ENCODE peak calls at places on chromosomes 12 and 14, in eight cellular contexts. One of them, this sample, is unnamed.
A peak's percentile ranks its signal among the peaks of the same experiment; 100 is the strongest.

GRCh38 chr14:20707622-20708021 is 19.1 kb downstream of the ANG start:
- DNase-seq in lower leg skin: no peak
- DNase-seq in H1: no peak
- DNase-seq in heart left ventricle: no peak
- DNase-seq in breast epithelium: no peak
- DNase-seq in IMR-90: no peak
- DNase-seq in Peyer's patch: no peak
- DNase-seq in uterus: no peak
- DNase-seq in this sample: no peak

GRCh38 chr12:65728913-65729793 is 95.1 kb upstream of the HMGA2 start:
- DNase-seq in lower leg skin: no peak
- DNase-seq in breast epithelium: no peak
- DNase-seq in IMR-90: peak; percentile 5
- DNase-seq in uterus: no peak
- DNase-seq in Peyer's patch: peak; percentile 50
- DNase-seq in heart left ventricle: no peak
- DNase-seq in H1: peak; percentile 74
- DNase-seq in this sample: no peak

GRCh38 chr14:76862546-76863282 is 36.5 kb downstream of the LRRC74A start:
- DNase-seq in lower leg skin: no peak
- DNase-seq in Peyer's patch: no peak
- DNase-seq in breast epithelium: no peak
- DNase-seq in uterus: no peak
- DNase-seq in H1: no peak
- DNase-seq in heart left ventricle: no peak
- DNase-seq in IMR-90: no peak
- DNase-seq in this sample: no peak

GRCh38 chr14:100192250-100192671 is 32.8 kb upstream of the DEGS2 start:
- DNase-seq in IMR-90: no peak
- DNase-seq in H1: peak; percentile 55
- DNase-seq in Peyer's patch: no peak
- DNase-seq in lower leg skin: no peak
- DNase-seq in uterus: peak; percentile 44
- DNase-seq in breast epithelium: no peak
- DNase-seq in heart left ventricle: peak; percentile 50
- DNase-seq in this sample: peak; percentile 43

GRCh38 chr12:21731144-21731543 is 43.4 kb downstream of the KCNJ8 start:
- DNase-seq in breast epithelium: no peak
- DNase-seq in lower leg skin: no peak
- DNase-seq in IMR-90: no peak
- DNase-seq in H1: no peak
- DNase-seq in heart left ventricle: no peak
- DNase-seq in Peyer's patch: no peak
- DNase-seq in uterus: no peak
- DNase-seq in this sample: no peak

GRCh38 chr14:86799244-86799647 is 1193.7 kb downstream of the GALC start:
- DNase-seq in Peyer's patch: no peak
- DNase-seq in breast epithelium: no peak
- DNase-seq in lower leg skin: peak; percentile 18
- DNase-seq in H1: no peak
- DNase-seq in IMR-90: peak; percentile 98
- DNase-seq in uterus: peak; percentile 18
- DNase-seq in heart left ventricle: no peak
- DNase-seq in this sample: no peak

GRCh38 chr12:124481257-124481750 is 86.1 kb downstream of the NCOR2 start:
- DNase-seq in IMR-90: no peak
- DNase-seq in H1: no peak
- DNase-seq in heart left ventricle: peak; percentile 29
- DNase-seq in breast epithelium: no peak
- DNase-seq in uterus: no peak
- DNase-seq in lower leg skin: no peak
- DNase-seq in Peyer's patch: no peak
- DNase-seq in this sample: no peak

GRCh38 chr12:110932048-110932447 is 11.7 kb upstream of the MYL2 start:
- DNase-seq in breast epithelium: no peak
- DNase-seq in lower leg skin: no peak
- DNase-seq in IMR-90: no peak
- DNase-seq in heart left ventricle: no peak
- DNase-seq in Peyer's patch: no peak
- DNase-seq in uterus: no peak
- DNase-seq in H1: peak; percentile 63
- DNase-seq in this sample: no peak

GRCh38 chr12:126747530-126748149 is 1519.3 kb upstream of the TMEM132C start:
- DNase-seq in uterus: no peak
- DNase-seq in H1: peak; percentile 87
- DNase-seq in lower leg skin: no peak
- DNase-seq in IMR-90: no peak
- DNase-seq in breast epithelium: no peak
- DNase-seq in Peyer's patch: no peak
- DNase-seq in heart left ventricle: peak; percentile 31
- DNase-seq in this sample: no peak

GRCh38 chr14:69924181-69924580 is 45.0 kb downstream of the SMOC1 start:
- DNase-seq in uterus: no peak
- DNase-seq in lower leg skin: no peak
- DNase-seq in IMR-90: peak; percentile 61
- DNase-seq in H1: no peak
- DNase-seq in breast epithelium: no peak
- DNase-seq in Peyer's patch: no peak
- DNase-seq in heart left ventricle: no peak
- DNase-seq in this sample: no peak

DNA sequence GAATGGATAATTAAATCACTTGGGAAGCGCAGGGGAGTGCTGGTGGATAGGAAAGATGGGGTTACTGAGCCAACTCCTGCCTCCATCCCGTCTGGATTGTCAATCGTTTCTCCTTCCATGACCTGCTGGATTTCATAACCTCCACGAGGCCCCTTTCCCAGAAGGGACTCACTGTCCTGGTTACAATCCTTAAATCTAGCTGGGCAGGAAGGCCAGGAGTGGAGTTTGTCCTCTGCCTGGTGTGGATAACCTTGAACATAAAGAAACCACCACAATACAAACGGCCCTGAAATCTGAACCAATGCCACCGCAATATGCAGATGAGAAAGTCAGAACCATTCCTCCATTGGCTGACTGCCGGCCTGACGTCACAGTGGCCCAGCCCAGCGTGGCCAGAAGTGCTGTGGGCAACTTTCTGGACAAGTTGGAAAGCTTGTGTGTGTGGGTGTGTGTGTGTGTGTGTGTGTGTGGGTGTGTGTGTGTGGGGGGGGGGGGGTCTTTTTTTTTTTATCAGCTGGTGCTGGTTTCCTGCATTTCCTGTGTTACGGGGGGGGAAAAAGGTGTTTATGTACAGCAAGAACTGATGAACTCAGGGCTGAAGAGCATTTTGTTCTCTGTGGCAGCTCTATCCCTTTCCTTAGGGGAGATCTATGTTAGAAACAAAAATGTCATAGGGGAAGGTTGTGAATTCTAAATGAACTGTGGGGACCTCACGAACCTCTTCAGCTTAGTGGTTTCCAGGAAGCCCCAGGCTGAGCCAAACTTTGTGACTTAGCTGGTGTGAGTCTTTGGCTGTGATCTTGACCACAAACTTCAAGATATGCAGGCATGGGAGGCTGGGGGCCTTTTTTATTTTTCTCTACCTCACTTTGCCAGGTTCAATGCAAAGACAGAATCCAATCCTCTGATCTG is 81.6 kb upstream of the MED13L start:
- DNase-seq in uterus: peak; percentile 97
- DNase-seq in lower leg skin: peak; percentile 89
- DNase-seq in heart left ventricle: peak; percentile 91
- DNase-seq in IMR-90: peak; percentile 94
- DNase-seq in breast epithelium: peak; percentile 96
- DNase-seq in Peyer's patch: peak; percentile 92
- DNase-seq in H1: peak; percentile 69
- DNase-seq in this sample: peak; percentile 84
- TF ChIP-seq POLR2A in uterus: no peak
- TF ChIP-seq POLR2A in lower leg skin: no peak
- TF ChIP-seq POLR2A in heart left ventricle: no peak
- TF ChIP-seq POLR2A in IMR-90: no peak
- TF ChIP-seq POLR2A in breast epithelium: no peak
- TF ChIP-seq POLR2A in Peyer's patch: no peak
- TF ChIP-seq POLR2A in H1: no peak
- TF ChIP-seq POLR2A in this sample: no peak

DNA sequence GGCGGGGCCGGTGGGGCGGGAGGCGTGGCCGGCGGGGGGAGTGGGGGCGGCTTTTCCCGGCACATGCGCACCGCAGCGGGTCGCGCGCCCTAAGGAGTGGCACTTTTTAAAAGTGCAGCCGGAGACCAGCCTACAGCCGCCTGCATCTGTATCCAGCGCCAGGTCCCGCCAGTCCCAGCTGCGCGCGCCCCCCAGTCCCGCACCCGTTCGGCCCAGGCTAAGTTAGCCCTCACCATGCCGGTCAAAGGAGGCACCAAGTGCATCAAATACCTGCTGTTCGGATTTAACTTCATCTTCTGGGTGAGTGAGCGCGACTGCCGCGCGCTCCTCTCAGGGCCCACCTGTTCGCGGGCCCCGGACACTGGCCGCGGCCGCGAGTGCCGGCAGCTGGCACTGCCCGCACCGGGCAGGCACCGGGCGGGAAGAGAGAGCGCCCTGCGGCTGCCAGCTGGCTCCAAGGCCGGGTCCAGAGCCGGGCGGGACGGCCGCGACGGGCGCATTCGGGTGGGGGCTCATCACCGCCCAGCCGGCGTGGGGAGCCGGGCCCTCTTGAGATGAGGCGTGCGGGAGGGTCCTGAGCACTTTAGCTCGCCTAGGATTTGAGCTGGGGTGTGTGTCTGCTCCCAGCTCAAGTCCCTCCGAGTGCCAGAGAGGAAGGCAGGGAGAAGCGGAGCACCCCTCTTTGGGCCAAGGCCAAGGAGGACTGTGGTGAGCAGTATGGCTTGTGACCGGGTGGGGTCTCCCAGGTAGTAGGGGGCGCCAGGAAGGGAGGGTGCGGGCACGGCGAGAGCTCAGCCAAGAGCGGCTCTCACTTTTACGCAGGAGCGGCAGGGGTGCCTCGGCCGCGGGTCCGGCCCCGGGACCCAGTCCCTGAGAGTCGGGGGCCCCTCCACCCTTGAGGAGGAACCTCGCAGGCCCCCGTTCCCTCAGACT is at the start of gene CD9:
- DNase-seq in uterus: peak; percentile 81
- DNase-seq in H1: peak; percentile 72
- DNase-seq in Peyer's patch: peak; percentile 81
- DNase-seq in lower leg skin: no peak
- DNase-seq in IMR-90: no peak
- DNase-seq in breast epithelium: peak; percentile 85
- DNase-seq in heart left ventricle: peak; percentile 75
- DNase-seq in this sample: no peak
- TF ChIP-seq POLR2A in uterus: peak; percentile 72
- TF ChIP-seq POLR2A in H1: no peak
- TF ChIP-seq POLR2A in Peyer's patch: peak; percentile 84
- TF ChIP-seq POLR2A in lower leg skin: no peak
- TF ChIP-seq POLR2A in IMR-90: no peak
- TF ChIP-seq POLR2A in breast epithelium: peak; percentile 40
- TF ChIP-seq POLR2A in heart left ventricle: no peak
- TF ChIP-seq POLR2A in this sample: peak; percentile 44

DNA sequence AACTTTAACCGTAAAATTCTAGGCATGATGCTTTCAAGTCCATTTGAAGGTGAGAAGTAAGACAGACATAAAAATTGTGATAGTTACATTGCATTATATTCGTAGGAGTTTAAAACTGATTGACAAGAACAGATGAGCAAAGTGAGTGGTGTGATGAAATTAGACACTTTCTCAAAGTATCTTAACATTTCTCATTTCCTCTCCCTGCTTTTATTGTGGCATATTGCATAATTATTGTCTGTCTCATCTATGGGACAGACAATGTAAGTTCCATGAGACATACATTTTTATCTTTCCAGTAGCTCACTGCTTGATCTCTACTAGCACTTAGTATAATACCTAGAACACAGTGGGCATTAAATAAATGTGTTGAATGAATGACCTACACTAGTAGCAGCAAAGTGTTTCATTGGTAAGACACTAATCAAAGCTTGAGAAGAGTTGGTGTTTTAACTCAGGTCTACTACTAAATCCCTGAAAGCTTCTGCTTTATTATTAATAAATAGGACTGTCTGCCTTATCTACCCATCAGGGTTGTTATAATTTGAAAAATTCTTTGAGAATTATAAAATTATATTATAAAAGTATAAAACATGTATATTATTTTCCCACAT is 19.0 kb downstream of the A2M start:
- DNase-seq in Peyer's patch: no peak
- DNase-seq in uterus: no peak
- DNase-seq in lower leg skin: no peak
- DNase-seq in IMR-90: no peak
- DNase-seq in breast epithelium: no peak
- DNase-seq in H1: no peak
- DNase-seq in heart left ventricle: no peak
- DNase-seq in this sample: no peak
- TF ChIP-seq POLR2A in Peyer's patch: no peak
- TF ChIP-seq POLR2A in uterus: no peak
- TF ChIP-seq POLR2A in lower leg skin: no peak
- TF ChIP-seq POLR2A in IMR-90: no peak
- TF ChIP-seq POLR2A in breast epithelium: no peak
- TF ChIP-seq POLR2A in H1: no peak
- TF ChIP-seq POLR2A in heart left ventricle: no peak
- TF ChIP-seq POLR2A in this sample: no peak

GRCh38 chr12:105100998-105101397 is 6.5 kb upstream of the WASHC4 start:
- DNase-seq in H1: no peak
- DNase-seq in uterus: no peak
- DNase-seq in IMR-90: peak; percentile 45
- DNase-seq in heart left ventricle: no peak
- DNase-seq in lower leg skin: no peak
- DNase-seq in Peyer's patch: no peak
- DNase-seq in breast epithelium: no peak
- DNase-seq in this sample: no peak

GRCh38 chr12:105102673-105103072 is 4.9 kb upstream of the WASHC4 start:
- DNase-seq in Peyer's patch: no peak
- DNase-seq in lower leg skin: no peak
- DNase-seq in breast epithelium: no peak
- DNase-seq in uterus: no peak
- DNase-seq in heart left ventricle: no peak
- DNase-seq in IMR-90: no peak
- DNase-seq in H1: no peak
- DNase-seq in this sample: no peak

GRCh38 chr12:105100207-105100985 is 7.1 kb upstream of the WASHC4 start:
- DNase-seq in Peyer's patch: no peak
- DNase-seq in H1: no peak
- DNase-seq in uterus: no peak
- DNase-seq in IMR-90: peak; percentile 76
- DNase-seq in lower leg skin: no peak
- DNase-seq in heart left ventricle: no peak
- DNase-seq in breast epithelium: no peak
- DNase-seq in this sample: no peak

GRCh38 chr12:105104762-105105161 is 2.8 kb upstream of the WASHC4 start:
- DNase-seq in uterus: no peak
- DNase-seq in lower leg skin: no peak
- DNase-seq in IMR-90: no peak
- DNase-seq in breast epithelium: no peak
- DNase-seq in heart left ventricle: no peak
- DNase-seq in H1: no peak
- DNase-seq in Peyer's patch: no peak
- DNase-seq in this sample: no peak

DNA sequence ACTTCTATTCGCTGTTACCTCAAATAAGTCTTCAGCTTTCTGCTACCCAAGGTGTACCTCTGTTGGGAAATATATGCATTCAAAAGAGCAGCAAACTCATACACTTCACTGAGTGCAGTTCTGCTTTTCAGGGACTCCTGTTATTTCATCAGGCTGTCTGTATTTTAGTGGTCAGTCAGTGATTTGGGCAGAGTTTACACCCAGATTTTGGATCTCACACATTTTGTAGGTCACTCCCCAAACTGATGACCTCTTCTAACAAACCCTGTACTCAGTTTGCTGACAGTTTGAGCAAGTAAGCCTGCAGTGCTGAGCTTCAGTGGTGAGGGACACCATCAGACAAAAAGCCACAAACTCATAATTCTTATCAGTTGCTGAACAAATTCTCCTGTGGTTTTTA is 8.2 kb upstream of the WASHC4 start:
- DNase-seq in H1: no peak
- DNase-seq in breast epithelium: no peak
- DNase-seq in heart left ventricle: no peak
- DNase-seq in Peyer's patch: no peak
- DNase-seq in uterus: no peak
- DNase-seq in IMR-90: no peak
- DNase-seq in lower leg skin: no peak
- DNase-seq in this sample: no peak
- TF ChIP-seq POLR2A in H1: no peak
- TF ChIP-seq POLR2A in breast epithelium: no peak
- TF ChIP-seq POLR2A in heart left ventricle: no peak
- TF ChIP-seq POLR2A in Peyer's patch: no peak
- TF ChIP-seq POLR2A in uterus: no peak
- TF ChIP-seq POLR2A in IMR-90: no peak
- TF ChIP-seq POLR2A in lower leg skin: no peak
- TF ChIP-seq POLR2A in this sample: no peak

This sample was measured in gastrocnemius medialis.